ENCODE peak calls at places on chromosomes 16 and 17, in seven cellular contexts. I is A549, B is SK-N-SH, F is PC-9, T is keratinocyte, N is fibroblast of lung, C is mammary epithelial cell. D is an unnamed sample. For H3K4me1, the result is how much of the 10 kb centered on the place peaks cover.

GRCh38 chr17:37791434-37791833 is 46.6 kb upstream of the HNF1B start:
- DNase-seq in N (peak), I (peak), C (peak), F (no peak), B (peak), T (no peak), D (peak)

GRCh38 chr17:80217703-80218362 is 2.3 kb downstream of the SGSH start:
- DNase-seq in B (no peak), C (no peak), T (no peak), I (no peak), F (no peak), N (no peak), D (no peak)

GRCh38 chr17:45117283-45117682 is 15.0 kb downstream of the PLCD3 start:
- DNase-seq in F (no peak), I (no peak), B (no peak), T (no peak), C (no peak), N (no peak), D (no peak)

GRCh38 chr17:75088465-75088895 is 726 bp downstream of the SLC16A5 start:
- DNase-seq in T (no peak), N (no peak), F (no peak), B (no peak), I (no peak), C (no peak), D (no peak)

GRCh38 chr17:40015005-40015997 is at the start of gene CSF3:
- DNase-seq in B (peak), I (no peak), F (no peak), T (no peak), C (peak), N (no peak), D (no peak)

GRCh38 chr17:40316571-40317344 is 7.8 kb downstream of the RARA start:
- DNase-seq in I (peak), C (peak), T (no peak), F (peak), B (peak), N (peak), D (no peak)

GRCh38 chr16:64964126-64964540 is 157.7 kb downstream of the CDH11 start:
- DNase-seq in B (no peak), T (no peak), F (no peak), I (no peak), N (peak), C (no peak), D (no peak)

GRCh38 chr16:65178151-65178550 is 56.3 kb upstream of the CDH11 start:
- DNase-seq in N (peak), I (no peak), T (no peak), F (no peak), C (no peak), B (no peak), D (no peak)

GRCh38 chr17:81461607-81462500 is 50.7 kb downstream of the ACTG1 start:
- DNase-seq in N (no peak), F (no peak), B (no peak), T (no peak), I (no peak), C (no peak), D (no peak)

GRCh38 chr16:79988721-79989220 is 388.2 kb upstream of the MAF start:
- DNase-seq in F (no peak), T (no peak), B (no peak), C (no peak), N (peak), I (no peak), D (no peak)

GRCh38 chr17:49848739-49849138 is 870 bp upstream of the TAC4 start:
- DNase-seq in N (no peak), T (no peak), C (no peak), I (no peak), B (no peak), F (no peak), D (no peak)

GRCh38 chr17:49845210-49845782 is 2.6 kb downstream of the TAC4 start:
- DNase-seq in N (no peak), I (no peak), C (no peak), B (no peak), F (no peak), T (no peak), D (no peak)

GRCh38 chr17:49846938-49847712 is 744 bp downstream of the TAC4 start:
- DNase-seq in C (no peak), N (no peak), T (no peak), F (no peak), I (no peak), B (no peak), D (no peak)

GRCh38 chr17:49849711-49850610 is 2.1 kb upstream of the TAC4 start:
- DNase-seq in B (no peak), T (no peak), C (no peak), N (no peak), I (no peak), F (no peak), D (no peak)

DNA sequence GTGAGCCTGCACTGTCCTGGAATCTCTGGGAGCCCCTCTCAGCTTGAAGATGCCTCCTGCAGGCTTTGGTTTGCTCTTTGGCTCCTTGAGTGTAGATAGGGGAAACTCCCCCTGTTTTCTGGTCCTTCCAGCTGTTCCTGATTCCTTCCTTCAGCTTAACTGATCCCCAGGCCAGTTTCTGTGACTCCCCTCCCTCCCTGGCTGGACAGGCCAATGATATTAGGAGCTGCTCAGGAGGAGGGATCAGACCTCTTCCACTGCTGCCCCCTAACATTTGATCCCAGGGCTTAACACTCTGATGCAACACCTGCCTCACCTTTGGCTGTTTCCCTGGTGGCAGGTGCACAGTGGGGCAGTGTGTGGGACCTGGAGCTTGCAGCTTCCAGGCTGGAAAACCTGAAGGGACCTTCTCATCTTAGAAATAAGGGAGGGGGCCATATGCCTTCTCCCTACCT is at the start of gene TAC4:
- DNase-seq in C (no peak), F (no peak), B (no peak), I (no peak), N (no peak), T (no peak), D (no peak)
- H3K27ac ChIP-seq in C (no peak), F (no peak), B (no peak), I (no peak), N (no peak), T (no peak), D (no peak)

GRCh38 chr16:50555269-50555875 is 7.2 kb downstream of the NKD1 start:
- DNase-seq in C (no peak), T (no peak), F (no peak), B (no peak), N (no peak), I (no peak), D (no peak)
- H3K4me2 ChIP-seq in C (no peak), T (no peak), F (no peak), B (no peak), N (no peak), I (no peak), D (no peak)

DNA sequence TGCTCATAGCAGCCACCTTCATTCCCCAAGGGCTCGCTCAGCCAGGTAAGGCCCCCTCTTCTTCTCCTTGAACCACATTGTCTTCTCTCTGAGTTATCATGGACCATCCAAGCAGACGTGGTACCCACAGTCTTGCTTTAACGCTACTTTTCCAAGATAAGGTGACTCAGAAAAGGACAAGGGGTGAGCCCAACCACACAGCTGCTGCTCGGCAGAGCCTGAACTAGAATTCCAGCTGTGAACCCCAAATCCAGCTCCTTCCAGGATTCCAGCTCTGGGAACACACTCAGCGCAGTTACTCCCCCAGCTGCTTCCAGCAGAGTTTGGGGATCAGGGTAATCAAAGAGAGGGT is 272 bp downstream of the CCL2 start:
- DNase-seq in N (peak), F (no peak), B (no peak), I (no peak), T (no peak), C (no peak), D (no peak)
- H3K4me1 ChIP-seq in N (under half), F (under half), B (under half), I (half or more), T (under half), C (under half), D (under half)

DNA sequence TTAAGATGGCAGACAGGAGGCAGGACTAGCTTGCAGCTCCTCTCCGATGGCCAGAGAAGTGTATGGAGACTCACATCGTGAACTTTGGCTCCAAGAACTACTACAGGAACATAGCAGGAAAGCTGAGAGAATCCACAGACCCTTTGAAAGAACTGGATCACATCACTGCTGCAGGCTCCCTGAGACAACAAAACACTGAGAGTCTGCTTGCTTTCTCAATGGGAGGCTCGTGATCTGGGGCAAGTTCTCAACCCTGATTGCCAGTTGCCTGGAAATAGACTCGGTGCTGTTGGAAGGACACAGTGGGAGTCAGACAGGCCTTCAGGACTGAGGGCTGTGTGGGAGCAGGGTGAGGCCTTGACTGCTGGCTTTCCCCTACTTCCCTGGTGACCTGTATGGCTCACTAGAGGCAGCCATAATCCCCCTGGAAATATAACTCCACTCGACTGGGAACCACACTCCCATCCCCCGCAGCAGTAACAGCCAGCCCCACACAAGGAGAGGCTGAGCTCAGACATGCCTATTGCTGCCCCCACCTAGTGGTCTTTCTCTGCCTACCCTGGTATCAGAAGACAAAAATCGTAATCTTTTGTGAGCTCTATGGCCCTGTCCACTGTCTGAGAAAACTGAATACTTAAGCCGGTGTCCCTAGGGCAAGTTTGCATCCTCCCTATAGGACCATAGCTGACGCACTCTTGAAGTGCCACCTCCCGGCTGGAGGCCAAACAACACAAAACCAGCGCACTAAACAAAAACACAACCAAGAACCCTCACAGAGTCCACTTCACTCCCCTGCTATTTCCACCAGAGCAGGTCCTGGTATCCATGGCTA is 238.4 kb downstream of the CEP112 start:
- DNase-seq in C (no peak), N (no peak), I (no peak), B (no peak), T (no peak), F (no peak), D (no peak)
- H3K27ac ChIP-seq in C (no peak), N (no peak), I (no peak), B (no peak), T (no peak), F (no peak), D (no peak)

GRCh38 chr16:89270666-89271345 is 53.3 kb downstream of the ZNF778 start:
- DNase-seq in I (no peak), N (no peak), C (no peak), T (no peak), F (no peak), B (no peak), D (no peak)

GRCh38 chr16:89268585-89268984 is 51.1 kb downstream of the ZNF778 start:
- DNase-seq in T (no peak), C (no peak), N (no peak), F (no peak), B (no peak), I (no peak), D (no peak)

GRCh38 chr16:89269805-89270665 is 52.5 kb downstream of the ZNF778 start:
- DNase-seq in T (no peak), F (no peak), B (no peak), C (no peak), N (no peak), I (no peak), D (no peak)

GRCh38 chr16:89266521-89267134 is 49.1 kb downstream of the ZNF778 start:
- DNase-seq in F (no peak), I (no peak), T (no peak), N (no peak), B (no peak), C (no peak), D (no peak)

DNA sequence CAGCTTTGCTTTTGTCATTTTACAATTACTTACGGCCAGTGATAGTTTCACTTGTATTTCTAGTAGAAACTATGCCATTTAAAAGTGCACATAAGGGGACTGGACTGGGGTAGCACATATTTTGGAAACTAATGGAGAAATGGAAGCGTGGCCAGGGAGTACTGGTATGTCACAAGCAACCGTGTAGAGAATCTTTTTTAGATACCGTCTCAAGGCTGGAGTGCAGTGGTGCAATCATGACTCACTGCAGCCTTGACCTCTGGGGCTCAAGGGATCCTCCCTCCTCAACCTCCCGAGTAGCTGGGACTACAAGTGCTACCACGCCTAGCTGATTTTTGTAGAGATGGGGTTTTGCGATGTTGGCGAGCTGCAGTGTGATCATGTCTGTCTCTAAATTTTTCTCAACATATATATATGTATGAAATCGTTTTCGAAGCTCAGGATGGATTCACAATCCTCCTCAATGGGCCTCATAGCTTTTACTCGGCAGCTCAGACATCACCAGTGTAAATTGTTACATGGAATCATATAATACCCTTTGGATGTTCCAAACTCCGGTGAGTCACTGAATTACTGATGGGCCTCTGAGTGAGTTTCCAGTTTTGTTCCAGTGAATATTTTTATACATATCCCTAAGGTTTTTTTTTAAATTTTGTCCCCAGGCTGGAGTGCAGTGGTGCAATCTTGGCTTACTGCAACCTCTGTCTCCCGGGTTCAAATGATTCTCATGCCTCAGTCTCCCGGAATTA is 51.7 kb downstream of the ZNF778 start:
- DNase-seq in N (peak), I (no peak), T (no peak), B (no peak), C (no peak), F (no peak), D (no peak)
- H3K4me2 ChIP-seq in N (no peak), I (peak), T (no peak), B (no peak), C (no peak), F (no peak), D (no peak)

DNA sequence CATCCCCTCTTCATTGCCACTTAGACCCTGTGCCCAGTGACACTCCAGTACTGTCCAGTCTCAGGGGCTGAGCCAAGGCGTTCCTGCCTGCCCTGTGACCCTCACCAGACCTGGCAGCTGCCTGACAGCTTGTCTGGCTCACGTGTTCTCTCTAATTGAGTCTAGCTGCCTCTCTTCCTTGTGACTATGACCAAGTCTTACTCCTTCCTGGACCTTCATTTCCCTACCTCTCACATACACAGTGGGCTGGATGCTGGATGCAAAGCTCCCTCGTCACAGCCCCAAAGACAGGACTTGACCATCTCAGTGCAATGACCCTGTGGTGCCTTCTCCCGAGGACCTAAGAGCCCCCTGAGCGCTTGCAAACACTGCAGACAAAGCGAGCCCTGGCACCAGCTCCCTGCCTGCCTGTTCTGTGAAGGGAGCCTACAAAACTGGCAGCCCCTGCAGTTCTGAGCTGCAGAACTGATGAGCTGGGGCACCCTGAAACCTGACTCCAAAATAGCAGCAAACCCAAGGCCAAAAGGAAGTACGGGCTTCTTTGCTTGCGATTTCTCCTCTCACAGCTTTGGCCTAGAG is 1.7 kb downstream of the DEXI start:
- DNase-seq in T (no peak), F (no peak), B (no peak), C (no peak), I (no peak), N (no peak), D (peak)
- H3K4me1 ChIP-seq in T (under half), F (under half), B (half or more), C (under half), I (under half), N (under half), D (half or more)

GRCh38 chr16:4408323-4408690 is 8.1 kb downstream of the CORO7 start:
- DNase-seq in B (no peak), I (no peak), T (no peak), F (no peak), C (no peak), N (no peak), D (no peak)
- H3K27ac ChIP-seq in B (no peak), I (no peak), T (no peak), F (no peak), C (no peak), N (no peak), D (no peak)

D was measured in Karpas-422.